ENCODE peak calls at places on chromosomes 11 and 22, in nine cellular contexts. V is RPMI7951; Y is endothelial cell; I is activated CD4-positive, alpha-beta T cell treated with anti-CD3 and anti-CD28 coated beads for 48 hours; S is H4; C is RKO; J is AG10803; Z is frontal cortex; P is epithelial cell of proximal tubule. E is an unnamed sample.

GRCh38 chr22:40414306-40414705 is 43.9 kb downstream of the SGSM3 start:
- DNase-seq in V (peak), Y (no peak), I (no peak), S (no peak), C (no peak), J (peak), Z (no peak), P (peak), E (peak)

GRCh38 chr11:45800261-45800660 is 4.7 kb upstream of the SLC35C1 start:
- DNase-seq in V (no peak), Y (no peak), I (no peak), S (no peak), C (no peak), J (no peak), Z (no peak), P (no peak), E (no peak)

GRCh38 chr11:128291835-128292234 is 295.5 kb downstream of the ETS1 start:
- DNase-seq in V (no peak), Y (no peak), I (peak), S (no peak), C (no peak), J (no peak), Z (no peak), P (no peak), E (no peak)

GRCh38 chr22:41479671-41480396 is 10.9 kb downstream of the ACO2 start:
- DNase-seq in V (peak), Y (no peak), I (no peak), S (no peak), C (peak), J (peak), Z (peak), P (no peak), E (no peak)

GRCh38 chr11:92977401-92977800 is 8.0 kb downstream of the MTNR1B start:
- DNase-seq in V (no peak), Y (no peak), I (no peak), S (no peak), C (no peak), J (no peak), Z (no peak), P (no peak), E (no peak)

GRCh38 chr11:72959998-72960731 is 146.0 kb downstream of the ATG16L2 start:
- DNase-seq in V (no peak), Y (no peak), I (no peak), S (no peak), C (no peak), J (no peak), Z (no peak), P (no peak), E (no peak)

GRCh38 chr22:42332089-42332488 is 61.6 kb upstream of the TCF20 start:
- DNase-seq in V (no peak), Y (no peak), I (no peak), S (no peak), C (no peak), J (no peak), Z (no peak), P (no peak), E (no peak)

GRCh38 chr11:114017723-114018122 is 41.8 kb upstream of the ZBTB16 start:
- DNase-seq in V (peak), Y (no peak), I (no peak), S (no peak), C (no peak), J (peak), Z (no peak), P (no peak), E (no peak)

GRCh38 chr11:64742940-64743590 is 877 bp downstream of the RASGRP2 start:
- DNase-seq in V (no peak), Y (peak), I (peak), S (no peak), C (peak), J (peak), Z (peak), P (no peak), E (no peak)

GRCh38 chr11:59187020-59187419 is 15.1 kb downstream of the DTX4 start:
- DNase-seq in V (no peak), Y (no peak), I (no peak), S (no peak), C (no peak), J (no peak), Z (no peak), P (no peak), E (no peak)

GRCh38 chr11:20275987-20276660 is 87.4 kb upstream of the HTATIP2 start:
- DNase-seq in V (no peak), Y (no peak), I (no peak), S (no peak), C (no peak), J (no peak), Z (no peak), P (peak), E (peak)

GRCh38 chr22:24068717-24069116 is 57.6 kb downstream of the CABIN1 start:
- DNase-seq in V (no peak), Y (no peak), I (no peak), S (no peak), C (no peak), J (no peak), Z (no peak), P (no peak), E (no peak)

GRCh38 chr11:69915151-69915500 is 95.9 kb upstream of the FGF3 start:
- DNase-seq in V (peak), Y (no peak), I (no peak), S (no peak), C (no peak), J (peak), Z (no peak), P (no peak), E (no peak)

GRCh38 chr11:9529333-9529648 is 44.2 kb upstream of the WEE1 start:
- DNase-seq in V (no peak), Y (no peak), I (no peak), S (no peak), C (no peak), J (no peak), Z (no peak), P (no peak), E (no peak)

GRCh38 chr11:45102810-45103621 is 43.4 kb upstream of the PRDM11 start:
- DNase-seq in V (peak), Y (peak), I (peak), S (peak), C (peak), J (peak), Z (no peak), P (peak), E (no peak)

GRCh38 chr11:134433251-134433650 is 21.2 kb upstream of the B3GAT1 start:
- DNase-seq in V (no peak), Y (no peak), I (no peak), S (no peak), C (no peak), J (no peak), Z (no peak), P (no peak), E (no peak)

GRCh38 chr22:21020802-21021429 is 6.0 kb downstream of the P2RX6 start:
- DNase-seq in V (no peak), Y (no peak), I (peak), S (no peak), C (no peak), J (no peak), Z (no peak), P (no peak), E (no peak)

GRCh38 chr22:19674129-19674928 is 40.0 kb upstream of the SEPTIN5 start:
- DNase-seq in V (peak), Y (no peak), I (no peak), S (no peak), C (no peak), J (no peak), Z (no peak), P (no peak), E (no peak)

GRCh38 chr11:84260862-84261261 is 974.7 kb upstream of the CCDC90B start:
- DNase-seq in V (no peak), Y (no peak), I (no peak), S (no peak), C (no peak), J (no peak), Z (no peak), P (no peak), E (no peak)

GRCh38 chr22:48939441-48940265 is 888.0 kb downstream of the BRD1 start:
- DNase-seq in V (no peak), Y (no peak), I (no peak), S (no peak), C (no peak), J (no peak), Z (no peak), P (no peak), E (no peak)

GRCh38 chr11:130023204-130023603 is 20.6 kb upstream of the PRDM10 start:
- DNase-seq in V (peak), Y (no peak), I (no peak), S (peak), C (peak), J (peak), Z (no peak), P (peak), E (peak)

GRCh38 chr22:36406721-36407120 is 19.0 kb upstream of the MYH9 start:
- DNase-seq in V (peak), Y (no peak), I (no peak), S (no peak), C (no peak), J (no peak), Z (no peak), P (no peak), E (no peak)

GRCh38 chr11:721347-721912 is 15.4 kb downstream of the EPS8L2 start:
- DNase-seq in V (no peak), Y (no peak), I (no peak), S (no peak), C (no peak), J (no peak), Z (no peak), P (no peak), E (no peak)

GRCh38 chr11:13207665-13208594 is 69.7 kb upstream of the BMAL1 start:
- DNase-seq in V (peak), Y (no peak), I (peak), S (peak), C (peak), J (peak), Z (no peak), P (peak), E (peak)

GRCh38 chr11:125070699-125071254 is 7.7 kb downstream of the SLC37A2 start:
- DNase-seq in V (peak), Y (no peak), I (peak), S (peak), C (no peak), J (peak), Z (no peak), P (peak), E (no peak)

GRCh38 chr22:40001800-40002577 is 7.2 kb downstream of the FAM83F start:
- DNase-seq in V (peak), Y (no peak), I (no peak), S (no peak), C (no peak), J (no peak), Z (no peak), P (no peak), E (no peak)

GRCh38 chr22:35274154-35274871 is 17.0 kb downstream of the HMGXB4 start:
- DNase-seq in V (no peak), Y (no peak), I (no peak), S (no peak), C (no peak), J (no peak), Z (no peak), P (no peak), E (no peak)

GRCh38 chr22:19232620-19233019 is 54.1 kb upstream of the SLC25A1 start:
- DNase-seq in V (no peak), Y (no peak), I (no peak), S (no peak), C (no peak), J (no peak), Z (no peak), P (no peak), E (no peak)

GRCh38 chr11:69603978-69604524 is 36.9 kb upstream of the CCND1 start:
- DNase-seq in V (no peak), Y (no peak), I (no peak), S (no peak), C (no peak), J (peak), Z (no peak), P (no peak), E (no peak)

GRCh38 chr11:68653486-68654430 is 30.6 kb upstream of the GAL start:
- DNase-seq in V (no peak), Y (no peak), I (no peak), S (no peak), C (no peak), J (no peak), Z (no peak), P (no peak), E (no peak)

GRCh38 chr22:41815716-41816115 is 15.2 kb downstream of the CCDC134 start:
- DNase-seq in V (no peak), Y (no peak), I (no peak), S (no peak), C (no peak), J (no peak), Z (no peak), P (no peak), E (no peak)